ENCODE peak calls at places on chromosomes 6 and 20, in seven cellular contexts. F is heart left ventricle; S is hypothalamus; Z is H9; H is activated CD4-positive, alpha-beta T cell treated with anti-CD3 and anti-CD28 coated beads for 1 hour; P is left cardiac atrium; Q is naive B cell. W is an unnamed sample.

GRCh38 chr6:33957391-33958207 is 153.8 kb upstream of the MLN start:
- DNase-seq in F (no peak), S (no peak), Z (no peak), H (no peak), P (no peak), Q (no peak), W (no peak)

GRCh38 chr6:138331444-138331843 is 46.3 kb upstream of the SMIM28 start:
- DNase-seq in F (no peak), S (no peak), Z (no peak), H (no peak), P (no peak), Q (no peak), W (no peak)

GRCh38 chr20:52959125-52959524 is 13.0 kb upstream of the TSHZ2 start:
- DNase-seq in F (no peak), S (no peak), Z (no peak), H (no peak), P (no peak), Q (no peak), W (peak)

GRCh38 chr20:38198238-38198861 is 33.3 kb upstream of the TGM2 start:
- DNase-seq in F (no peak), S (no peak), Z (no peak), H (no peak), P (no peak), Q (no peak), W (no peak)

GRCh38 chr20:7375905-7376304 is 564.4 kb downstream of the HAO1 start:
- DNase-seq in F (no peak), S (no peak), Z (no peak), H (no peak), P (no peak), Q (no peak), W (peak)

GRCh38 chr6:26592649-26593048 is 4.1 kb upstream of the ABT1 start:
- DNase-seq in F (no peak), S (no peak), Z (no peak), H (no peak), P (no peak), Q (no peak), W (peak)

GRCh38 chr20:11044561-11044960 is 370.8 kb upstream of the JAG1 start:
- DNase-seq in F (no peak), S (no peak), Z (no peak), H (no peak), P (no peak), Q (no peak), W (no peak)

GRCh38 chr6:166825553-166826145 is 130.7 kb downstream of the RNASET2 start:
- DNase-seq in F (no peak), S (no peak), Z (no peak), H (no peak), P (no peak), Q (no peak), W (no peak)

W was measured in HepG2.